ENCODE peak calls at places on chromosomes 12 and 14, in six cellular contexts. O, Y, N, Z, H and R are unnamed samples.

GRCh38 chr14:23539209-23539866 is 12.2 kb downstream of the ZFHX2 start:
- DNase-seq in O (no peak), Y (no peak), N (peak), Z (peak), H (no peak), R (peak)

GRCh38 chr12:72272731-72273498 is 745 bp downstream of the TRHDE start:
- DNase-seq in O (no peak), Y (no peak), N (peak), Z (peak), H (no peak), R (no peak)

GRCh38 chr14:45028107-45028626 is 55.7 kb upstream of the PRPF39 start:
- DNase-seq in O (no peak), Y (no peak), N (no peak), Z (peak), H (no peak), R (no peak)

GRCh38 chr14:68843471-68844209 is 50.8 kb upstream of the ZFP36L1 start:
- DNase-seq in O (peak), Y (peak), N (peak), Z (peak), H (peak), R (peak)

GRCh38 chr12:94207467-94208432 is 59.4 kb downstream of the PLXNC1 start:
- DNase-seq in O (peak), Y (no peak), N (no peak), Z (no peak), H (no peak), R (peak)

GRCh38 chr14:69023035-69023434 is 43.9 kb upstream of the ACTN1 start:
- DNase-seq in O (no peak), Y (no peak), N (no peak), Z (no peak), H (no peak), R (no peak)

GRCh38 chr12:21183721-21184275 is 52.8 kb downstream of the SLCO1B1 start:
- DNase-seq in O (no peak), Y (no peak), N (no peak), Z (peak), H (no peak), R (no peak)

GRCh38 chr14:38755036-38755435 is 348.0 kb downstream of the SEC23A start:
- DNase-seq in O (no peak), Y (no peak), N (peak), Z (no peak), H (no peak), R (no peak)

GRCh38 chr12:31772186-31772585 is 43.4 kb upstream of the AMN1 start:
- DNase-seq in O (no peak), Y (no peak), N (no peak), Z (no peak), H (no peak), R (no peak)

GRCh38 chr12:47750229-47750798 is 8.4 kb downstream of the RAPGEF3 start:
- DNase-seq in O (no peak), Y (no peak), N (no peak), Z (no peak), H (no peak), R (no peak)

GRCh38 chr12:114636723-114637480 is 47.1 kb downstream of the TBX3 start:
- DNase-seq in O (no peak), Y (no peak), N (peak), Z (peak), H (no peak), R (no peak)

GRCh38 chr14:86912689-86913088 is 1080.3 kb downstream of the GALC start:
- DNase-seq in O (no peak), Y (no peak), N (no peak), Z (no peak), H (no peak), R (no peak)

GRCh38 chr12:118345355-118345754 is 27.4 kb downstream of the TAOK3 start:
- DNase-seq in O (no peak), Y (no peak), N (peak), Z (no peak), H (no peak), R (no peak)

GRCh38 chr12:70691018-70691672 is 53.9 kb upstream of the PTPRB start:
- DNase-seq in O (no peak), Y (no peak), N (no peak), Z (peak), H (no peak), R (no peak)

GRCh38 chr12:45355750-45356149 is 139.9 kb downstream of the ANO6 start:
- DNase-seq in O (no peak), Y (no peak), N (no peak), Z (no peak), H (no peak), R (no peak)

GRCh38 chr12:14999421-15000047 is 26.7 kb downstream of the PDE6H start:
- DNase-seq in O (no peak), Y (peak), N (no peak), Z (peak), H (no peak), R (no peak)

GRCh38 chr12:68291396-68292036 is 38.1 kb upstream of the IL22 start:
- DNase-seq in O (no peak), Y (no peak), N (no peak), Z (no peak), H (no peak), R (no peak)

GRCh38 chr14:68569970-68570409 is 222.9 kb downstream of the ZFP36L1 start:
- DNase-seq in O (no peak), Y (no peak), N (no peak), Z (no peak), H (no peak), R (no peak)

GRCh38 chr12:56104815-56105476 is 587 bp downstream of the PA2G4 start:
- DNase-seq in O (no peak), Y (no peak), N (peak), Z (peak), H (no peak), R (no peak)

GRCh38 chr14:92577321-92577742 is 63.8 kb downstream of the RIN3 start:
- DNase-seq in O (no peak), Y (no peak), N (no peak), Z (no peak), H (no peak), R (no peak)

GRCh38 chr12:108846320-108846719 is 11.1 kb downstream of the SSH1 start:
- DNase-seq in O (no peak), Y (no peak), N (no peak), Z (peak), H (peak), R (no peak)

GRCh38 chr14:56491299-56492285 is 88.0 kb upstream of the TMEM260 start:
- DNase-seq in O (no peak), Y (peak), N (peak), Z (peak), H (no peak), R (peak)

GRCh38 chr14:79011091-79011919 is 841.1 kb downstream of the NRXN3 start:
- DNase-seq in O (no peak), Y (peak), N (peak), Z (peak), H (no peak), R (no peak)

GRCh38 chr14:38310420-38310995 is 54.6 kb upstream of the CLEC14A start:
- DNase-seq in O (no peak), Y (no peak), N (no peak), Z (no peak), H (no peak), R (no peak)

GRCh38 chr14:22837059-22837749 is 819 bp downstream of the MMP14 start:
- DNase-seq in O (no peak), Y (no peak), N (peak), Z (peak), H (no peak), R (no peak)

GRCh38 chr12:51421266-51421884 is 3.3 kb upstream of the SLC4A8 start:
- DNase-seq in O (peak), Y (peak), N (peak), Z (peak), H (no peak), R (peak)

GRCh38 chr12:55707841-55708694 is at the start of gene ITGA7:
- DNase-seq in O (peak), Y (no peak), N (peak), Z (peak), H (peak), R (peak)

GRCh38 chr12:4292266-4293063 is 18.9 kb downstream of the CCND2 start:
- DNase-seq in O (no peak), Y (no peak), N (no peak), Z (no peak), H (no peak), R (no peak)

GRCh38 chr12:27335364-27336145 is 2.9 kb downstream of the BMAL2 start:
- DNase-seq in O (no peak), Y (no peak), N (no peak), Z (peak), H (no peak), R (no peak)

GRCh38 chr14:99511421-99512109 is 30.4 kb downstream of the CCNK start:
- DNase-seq in O (no peak), Y (no peak), N (no peak), Z (peak), H (no peak), R (no peak)

GRCh38 chr12:128015276-128015675 is 251.7 kb upstream of the TMEM132C start:
- DNase-seq in O (no peak), Y (no peak), N (no peak), Z (no peak), H (no peak), R (no peak)

GRCh38 chr12:129080821-129081220 is 227.5 kb downstream of the GLT1D1 start:
- DNase-seq in O (no peak), Y (no peak), N (no peak), Z (no peak), H (no peak), R (no peak)

GRCh38 chr14:93049867-93050331 is 65.8 kb downstream of the ITPK1 start:
- DNase-seq in O (no peak), Y (no peak), N (no peak), Z (no peak), H (peak), R (no peak)

GRCh38 chr14:92122761-92123160 is 992 bp downstream of the CPSF2 start:
- DNase-seq in O (no peak), Y (no peak), N (no peak), Z (peak), H (no peak), R (no peak)

GRCh38 chr14:95620659-95621059 is 65.6 kb upstream of the TCL1B start:
- DNase-seq in O (no peak), Y (no peak), N (no peak), Z (no peak), H (no peak), R (peak)

GRCh38 chr14:54673193-54674121 is 106.5 kb downstream of the SAMD4A start:
- DNase-seq in O (no peak), Y (no peak), N (peak), Z (no peak), H (no peak), R (no peak)

GRCh38 chr12:122159879-122160278 is 14.1 kb downstream of the IL31 start:
- DNase-seq in O (no peak), Y (no peak), N (peak), Z (no peak), H (no peak), R (no peak)

GRCh38 chr12:102564026-102564425 is 83.7 kb upstream of the IGF1 start:
- DNase-seq in O (no peak), Y (no peak), N (no peak), Z (no peak), H (no peak), R (no peak)

GRCh38 chr12:102569803-102570202 is 89.4 kb upstream of the IGF1 start:
- DNase-seq in O (no peak), Y (no peak), N (no peak), Z (no peak), H (no peak), R (no peak)

GRCh38 chr12:102568151-102568815 is 87.9 kb upstream of the IGF1 start:
- DNase-seq in O (no peak), Y (no peak), N (no peak), Z (no peak), H (no peak), R (no peak)

GRCh38 chr12:102565555-102565954 is 85.2 kb upstream of the IGF1 start:
- DNase-seq in O (no peak), Y (no peak), N (no peak), Z (no peak), H (no peak), R (no peak)

GRCh38 chr12:102567031-102567985 is 86.9 kb upstream of the IGF1 start:
- DNase-seq in O (no peak), Y (peak), N (peak), Z (peak), H (no peak), R (no peak)
- H3K4me3 ChIP-seq in O (no peak), Y (no peak), N (no peak), Z (peak), H (no peak), R (no peak)

DNA sequence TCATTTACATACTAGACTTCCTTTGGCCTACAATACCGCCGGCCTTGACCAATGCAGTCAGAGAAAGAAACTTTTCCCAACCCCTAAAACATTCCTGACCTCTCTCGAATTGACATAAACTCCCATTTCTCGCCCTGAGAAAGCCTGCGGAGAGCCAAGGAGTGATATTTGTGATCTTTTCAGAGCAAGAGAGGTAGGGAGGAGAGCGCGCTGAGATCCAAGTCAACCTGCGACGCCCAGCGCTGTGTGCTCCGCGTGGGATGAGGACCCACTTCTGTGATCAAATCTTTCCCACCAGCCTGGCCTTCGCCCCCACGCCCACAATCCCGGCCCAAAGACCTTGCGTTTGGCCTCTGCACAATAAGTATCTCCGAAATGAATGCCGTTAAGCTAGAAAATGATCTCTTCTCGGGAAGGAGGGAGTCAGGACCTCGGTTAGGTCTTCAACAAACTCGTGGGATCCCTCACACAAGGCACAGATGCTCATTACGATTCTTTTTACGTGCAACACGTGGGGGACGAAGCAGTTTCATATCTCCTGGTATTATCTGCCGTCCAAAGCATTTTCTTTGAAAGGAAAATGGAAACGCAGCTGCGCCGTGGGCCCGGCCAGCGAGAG is 6.3 kb upstream of the NPAS3 start:
- DNase-seq in O (no peak), Y (no peak), N (peak), Z (no peak), H (no peak), R (no peak)
- H3K4me3 ChIP-seq in O (no peak), Y (peak), N (no peak), Z (no peak), H (peak), R (no peak)

DNA sequence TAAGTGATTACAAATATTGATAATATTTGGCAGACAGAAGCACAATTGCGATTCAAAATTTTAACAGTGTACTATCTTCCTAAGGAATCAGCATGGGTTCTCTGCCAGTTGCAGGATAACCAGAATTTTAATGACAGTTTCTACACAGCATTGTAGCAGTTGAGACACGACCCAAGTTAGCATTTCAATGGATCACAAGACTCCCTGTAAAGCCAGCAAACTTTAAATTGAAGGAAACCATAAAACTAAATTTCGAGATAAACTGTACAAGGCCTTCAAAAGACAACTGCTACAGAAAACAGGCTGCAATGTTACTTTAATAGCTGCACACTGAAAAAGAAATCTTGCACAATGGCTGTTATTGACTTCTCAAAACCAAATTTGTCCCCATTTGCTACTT is 154.9 kb downstream of the MED13L start:
- DNase-seq in O (no peak), Y (no peak), N (no peak), Z (no peak), H (no peak), R (no peak)
- H3K4me3 ChIP-seq in O (no peak), Y (no peak), N (no peak), Z (peak), H (no peak), R (no peak)

GRCh38 chr12:73699318-73699717 is 838.3 kb upstream of the ATXN7L3B start:
- DNase-seq in O (no peak), Y (no peak), N (no peak), Z (no peak), H (no peak), R (no peak)
- H3K4me3 ChIP-seq in O (no peak), Y (no peak), N (no peak), Z (no peak), H (no peak), R (no peak)

GRCh38 chr12:75959506-75959905 is 72.1 kb downstream of the PHLDA1 start:
- DNase-seq in O (no peak), Y (no peak), N (peak), Z (peak), H (no peak), R (no peak)
- H3K4me3 ChIP-seq in O (no peak), Y (no peak), N (no peak), Z (no peak), H (no peak), R (no peak)

DNA sequence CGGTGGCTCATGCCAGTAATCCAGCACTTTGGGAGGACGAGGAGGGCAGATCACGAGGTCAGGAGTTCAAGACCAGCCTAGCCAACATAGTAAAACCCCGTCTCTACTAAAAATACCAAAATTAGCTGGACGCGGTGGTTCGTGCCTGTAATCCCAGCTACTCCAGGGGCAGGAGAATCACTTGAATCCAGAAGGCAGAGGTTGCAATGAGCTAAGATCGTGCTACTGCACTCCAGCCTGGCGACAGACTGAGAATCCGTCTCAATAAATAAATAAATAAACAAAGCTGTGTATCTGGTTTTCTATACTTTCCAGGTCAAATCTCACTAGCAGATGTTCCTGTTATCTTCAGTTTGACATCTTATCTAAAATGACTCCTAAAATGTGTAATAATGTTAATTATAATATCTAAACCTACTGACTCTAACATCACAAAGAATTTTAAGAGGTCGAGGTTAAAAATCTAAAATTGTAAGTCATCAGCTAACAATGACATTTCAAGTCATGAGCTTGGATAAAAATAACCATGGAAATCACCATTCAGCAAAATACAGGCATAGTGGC is 2.4 kb upstream of the SRP54 start:
- DNase-seq in O (no peak), Y (no peak), N (peak), Z (no peak), H (no peak), R (no peak)
- H3K4me3 ChIP-seq in O (peak), Y (peak), N (no peak), Z (peak), H (peak), R (peak)

DNA sequence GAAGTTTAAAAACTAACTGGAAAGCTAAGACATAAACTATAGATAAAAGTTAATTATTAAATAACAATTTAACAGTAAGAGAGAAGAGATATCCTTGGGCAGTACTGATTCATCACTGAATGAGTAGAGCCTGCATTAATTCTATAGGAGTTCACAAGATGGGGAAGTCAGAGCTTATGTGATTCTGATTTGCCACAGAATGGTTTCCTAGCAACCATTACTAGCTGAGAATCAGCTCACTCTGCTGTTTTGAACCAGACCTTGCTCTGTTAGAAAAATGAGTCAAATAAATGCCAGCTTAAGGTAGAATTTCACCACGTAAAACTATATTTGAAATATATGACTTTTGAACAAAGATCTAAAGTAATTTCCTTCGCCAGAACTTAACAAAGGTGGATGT is 433.9 kb downstream of the FUT8 start:
- DNase-seq in O (no peak), Y (no peak), N (no peak), Z (peak), H (no peak), R (peak)
- H3K4me3 ChIP-seq in O (peak), Y (no peak), N (no peak), Z (no peak), H (no peak), R (peak)

GRCh38 chr14:103404032-103404918 is 19.1 kb downstream of the MARK3 start:
- DNase-seq in O (no peak), Y (no peak), N (no peak), Z (peak), H (peak), R (no peak)
- H3K4me3 ChIP-seq in O (no peak), Y (no peak), N (no peak), Z (peak), H (peak), R (no peak)

GRCh38 chr12:104464899-104465298 is 8.2 kb downstream of the CHST11 start:
- DNase-seq in O (no peak), Y (no peak), N (no peak), Z (no peak), H (no peak), R (no peak)
- H3K4me3 ChIP-seq in O (no peak), Y (no peak), N (no peak), Z (no peak), H (no peak), R (no peak)

GRCh38 chr12:7092986-7093460 is 778 bp upstream of the C1R start:
- DNase-seq in O (no peak), Y (no peak), N (no peak), Z (no peak), H (no peak), R (no peak)

GRCh38 chr12:7099290-7099996 is 7.2 kb upstream of the C1R start:
- DNase-seq in O (no peak), Y (no peak), N (no peak), Z (no peak), H (no peak), R (no peak)

GRCh38 chr12:7093486-7093885 is 1.2 kb upstream of the C1R start:
- DNase-seq in O (no peak), Y (no peak), N (no peak), Z (peak), H (no peak), R (no peak)

GRCh38 chr12:7093892-7094291 is 1.6 kb upstream of the C1R start:
- DNase-seq in O (no peak), Y (no peak), N (no peak), Z (peak), H (no peak), R (no peak)

GRCh38 chr12:7096006-7096903 is 4.0 kb upstream of the C1R start:
- DNase-seq in O (no peak), Y (no peak), N (no peak), Z (no peak), H (no peak), R (no peak)
- H3K4me3 ChIP-seq in O (no peak), Y (no peak), N (no peak), Z (no peak), H (peak), R (no peak)